ENCODE peak calls at places on chromosome 5, in six cellular contexts. F, D, T, G, A and N are unnamed samples.
A peak's percentile ranks its signal among the peaks of the same experiment; 100 is the strongest.

GRCh38 chr5:83711982-83712601 is 8.6 kb downstream of the HAPLN1 start:
- DNase-seq in F (peak; percentile 66), D (no peak), T (peak; percentile 17), G (no peak), A (peak; percentile 12), N (no peak)

GRCh38 chr5:133142782-133143181 is 91.0 kb downstream of the HSPA4 start:
- DNase-seq in F (no peak), D (no peak), T (no peak), G (no peak), A (no peak), N (no peak)

GRCh38 chr5:72556351-72557146 is 49.3 kb upstream of the ZNF366 start:
- DNase-seq in F (peak; percentile 89), D (peak; percentile 26), T (peak; percentile 45), G (no peak), A (no peak), N (no peak)

GRCh38 chr5:160133918-160134304 is 14.7 kb upstream of the PWWP2A start:
- DNase-seq in F (no peak), D (no peak), T (no peak), G (no peak), A (no peak), N (no peak)

GRCh38 chr5:96745844-96746531 is 61.8 kb downstream of the ERAP1 start:
- DNase-seq in F (peak; percentile 30), D (no peak), T (no peak), G (no peak), A (no peak), N (no peak)

GRCh38 chr5:149422429-149423286 is 43.6 kb upstream of the IL17B start:
- DNase-seq in F (peak; percentile 92), D (no peak), T (no peak), G (no peak), A (no peak), N (no peak)

GRCh38 chr5:78533356-78533755 is 115.2 kb downstream of the LHFPL2 start:
- DNase-seq in F (peak; percentile 71), D (no peak), T (peak; percentile 4), G (no peak), A (no peak), N (no peak)

GRCh38 chr5:53877243-53877642 is 316.8 kb downstream of the NDUFS4 start:
- DNase-seq in F (peak; percentile 49), D (no peak), T (no peak), G (no peak), A (no peak), N (no peak)

GRCh38 chr5:65984098-65984885 is 57.9 kb downstream of the ERBIN start:
- DNase-seq in F (no peak), D (no peak), T (no peak), G (no peak), A (no peak), N (no peak)

GRCh38 chr5:111099058-111099778 is 7.1 kb downstream of the WDR36 start:
- DNase-seq in F (peak; percentile 65), D (no peak), T (no peak), G (no peak), A (no peak), N (no peak)

GRCh38 chr5:139708877-139709586 is 60.9 kb downstream of the CXXC5 start:
- DNase-seq in F (no peak), D (no peak), T (peak; percentile 54), G (no peak), A (no peak), N (no peak)

GRCh38 chr5:43370352-43370751 is 41.8 kb downstream of the CCL28 start:
- DNase-seq in F (no peak), D (no peak), T (no peak), G (no peak), A (no peak), N (no peak)

GRCh38 chr5:39570418-39571027 is 145.7 kb upstream of the DAB2 start:
- DNase-seq in F (peak; percentile 76), D (no peak), T (peak; percentile 49), G (no peak), A (no peak), N (no peak)

GRCh38 chr5:124561451-124561850 is 185.0 kb downstream of the ZNF608 start:
- DNase-seq in F (no peak), D (no peak), T (no peak), G (no peak), A (no peak), N (no peak)